ENCODE peak calls at places on chromosomes 2 and 18, in four cellular contexts. X is activated gamma-delta T cell treated with Interleukin-2 at 50 U/mL for 16 hours, Z is brain microvascular endothelial cell, I is GM12865. L is an unnamed sample.

GRCh38 chr2:171308280-171309054 is 125.3 kb downstream of the METTL8 start:
- DNase-seq in Z (no peak), X (no peak), I (no peak), L (no peak)

GRCh38 chr2:29834624-29835023 is 86.8 kb downstream of the ALK start:
- DNase-seq in Z (no peak), X (no peak), I (no peak), L (no peak)

GRCh38 chr18:56168049-56168781 is 470.2 kb downstream of the TXNL1 start:
- DNase-seq in Z (peak; percentile 30), I (no peak), X (no peak), L (peak; percentile 33)

GRCh38 chr2:16322308-16323130 is 343.1 kb downstream of the CYRIA start:
- DNase-seq in Z (no peak), X (no peak), I (no peak), L (no peak)

GRCh38 chr2:95525294-95526035 is 40.9 kb upstream of the TRIM43B start:
- DNase-seq in I (peak; percentile 49), X (no peak), Z (no peak), L (no peak)

GRCh38 chr2:180823546-180824141 is 156.8 kb upstream of the UBE2E3 start:
- DNase-seq in Z (peak; percentile 66), X (no peak), I (peak; percentile 2), L (peak; percentile 68)

GRCh38 chr2:127596311-127597045 is 49.5 kb upstream of the GPR17 start:
- DNase-seq in I (no peak), X (no peak), Z (no peak), L (no peak)

GRCh38 chr18:48335829-48336228 is 73.4 kb downstream of the ZBTB7C start:
- DNase-seq in I (no peak), Z (no peak), X (no peak), L (no peak)